ENCODE peak calls at places on chromosomes 5 and 9, in nine cellular contexts. A is SK-N-SH, E is K562, O is upper lobe of left lung, M is stomach, V is A549, U is H1, C is transverse colon, S is ovary. I is an unnamed sample.

GRCh38 chr5:1471240-1471853 is 26.1 kb upstream of the SLC6A3 start:
- DNase-seq in A (no peak), E (no peak), O (no peak), M (no peak), V (no peak), U (no peak), C (no peak), S (peak), I (no peak)

GRCh38 chr9:100408541-100409175 is 18.3 kb upstream of the MSANTD3 start:
- DNase-seq in A (no peak), E (no peak), O (no peak), M (no peak), V (no peak), U (no peak), C (no peak), S (no peak), I (no peak)

GRCh38 chr9:2229109-2229733 is 214.1 kb downstream of the SMARCA2 start:
- DNase-seq in A (no peak), E (no peak), O (no peak), M (no peak), V (no peak), U (no peak), C (no peak), S (no peak), I (no peak)

GRCh38 chr5:73968729-73969128 is 342.7 kb downstream of the ARHGEF28 start:
- DNase-seq in A (no peak), E (no peak), O (no peak), M (no peak), V (no peak), U (no peak), C (no peak), S (no peak), I (no peak)

GRCh38 chr9:127904518-127904887 is 5.1 kb upstream of the ST6GALNAC6 start:
- DNase-seq in A (peak), E (no peak), O (peak), M (no peak), V (no peak), U (no peak), C (no peak), S (peak), I (no peak)

GRCh38 chr5:111628901-111629300 is 116.6 kb upstream of the STARD4 start:
- DNase-seq in A (no peak), E (no peak), O (no peak), M (no peak), V (no peak), U (no peak), C (no peak), S (no peak), I (no peak)

GRCh38 chr5:1801954-1802295 is 718 bp downstream of the NDUFS6 start:
- DNase-seq in A (peak), E (no peak), O (no peak), M (no peak), V (peak), U (no peak), C (no peak), S (no peak), I (no peak)

GRCh38 chr5:53423724-53424123 is 56.7 kb upstream of the FST start:
- DNase-seq in A (no peak), E (no peak), O (no peak), M (no peak), V (no peak), U (no peak), C (no peak), S (no peak), I (no peak)

GRCh38 chr5:57317341-57317740 is 143.5 kb downstream of the GPBP1 start:
- DNase-seq in A (no peak), E (no peak), O (no peak), M (no peak), V (no peak), U (no peak), C (no peak), S (no peak), I (no peak)

GRCh38 chr9:116377179-116377790 is 223.7 kb downstream of the PAPPA start:
- DNase-seq in A (no peak), E (no peak), O (no peak), M (no peak), V (peak), U (no peak), C (no peak), S (no peak), I (no peak)

GRCh38 chr9:91949946-91950664 is at the start of gene ROR2:
- DNase-seq in A (peak), E (peak), O (peak), M (peak), V (peak), U (no peak), C (peak), S (peak), I (no peak)

GRCh38 chr5:145680744-145681143 is 154.4 kb downstream of the PRELID2 start:
- DNase-seq in A (no peak), E (no peak), O (no peak), M (no peak), V (no peak), U (no peak), C (peak), S (peak), I (peak)

GRCh38 chr9:76158713-76159112 is 235.5 kb downstream of the RFK start:
- DNase-seq in A (no peak), E (no peak), O (no peak), M (no peak), V (no peak), U (no peak), C (no peak), S (no peak), I (no peak)

GRCh38 chr9:19485193-19485592 is 76.4 kb downstream of the ACER2 start:
- DNase-seq in A (no peak), E (no peak), O (no peak), M (no peak), V (no peak), U (no peak), C (no peak), S (no peak), I (no peak)

GRCh38 chr5:10564838-10565784 is 1.2 kb downstream of the ANKRD33B start:
- DNase-seq in A (peak), E (peak), O (peak), M (no peak), V (no peak), U (no peak), C (no peak), S (no peak), I (no peak)

GRCh38 chr5:150510460-150511263 is 2.7 kb downstream of the NDST1 start:
- DNase-seq in A (peak), E (no peak), O (peak), M (peak), V (no peak), U (no peak), C (peak), S (no peak), I (no peak)

GRCh38 chr5:173454764-173455598 is 126.8 kb upstream of the STC2 start:
- DNase-seq in A (no peak), E (peak), O (no peak), M (no peak), V (peak), U (no peak), C (peak), S (no peak), I (no peak)

GRCh38 chr9:136011703-136012496 is 50.7 kb upstream of the UBAC1 start:
- DNase-seq in A (peak), E (peak), O (peak), M (peak), V (no peak), U (no peak), C (peak), S (peak), I (peak)

GRCh38 chr5:168244838-168245555 is 46.4 kb upstream of the WWC1 start:
- DNase-seq in A (no peak), E (no peak), O (no peak), M (no peak), V (no peak), U (no peak), C (no peak), S (no peak), I (no peak)

GRCh38 chr9:72828281-72828731 is 124.5 kb downstream of the ALDH1A1 start:
- DNase-seq in A (no peak), E (no peak), O (no peak), M (no peak), V (peak), U (no peak), C (no peak), S (no peak), I (no peak)

GRCh38 chr5:76271836-76272235 is 131.2 kb upstream of the IQGAP2 start:
- DNase-seq in A (no peak), E (no peak), O (no peak), M (no peak), V (no peak), U (no peak), C (no peak), S (no peak), I (no peak)

GRCh38 chr5:76274566-76274965 is 128.5 kb upstream of the IQGAP2 start:
- DNase-seq in A (no peak), E (no peak), O (no peak), M (no peak), V (no peak), U (no peak), C (no peak), S (no peak), I (no peak)

GRCh38 chr5:76269259-76269958 is 133.7 kb upstream of the IQGAP2 start:
- DNase-seq in A (no peak), E (no peak), O (no peak), M (no peak), V (no peak), U (no peak), C (no peak), S (no peak), I (no peak)

GRCh38 chr5:76273491-76273890 is 129.6 kb upstream of the IQGAP2 start:
- DNase-seq in A (no peak), E (no peak), O (no peak), M (no peak), V (no peak), U (no peak), C (peak), S (no peak), I (no peak)

DNA sequence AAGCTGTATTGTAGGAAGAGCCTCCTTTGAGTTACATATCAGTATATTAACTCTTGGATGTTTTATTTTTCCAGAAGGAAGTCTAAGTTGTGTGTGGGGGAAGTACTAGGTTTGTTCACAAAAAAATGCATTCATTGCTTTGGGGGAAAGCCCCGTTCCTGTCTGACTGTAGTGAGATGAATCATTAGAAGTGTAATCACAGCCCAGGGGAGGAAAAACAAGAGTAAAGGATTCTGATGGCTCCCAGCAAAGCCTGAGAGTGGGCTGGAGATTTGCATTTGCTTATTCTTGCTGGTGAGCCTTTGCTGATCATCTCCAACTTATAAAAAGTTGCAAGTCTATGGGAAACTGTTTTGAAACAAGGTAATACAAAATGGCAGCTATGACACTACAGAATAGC is 132.9 kb upstream of the IQGAP2 start:
- DNase-seq in A (no peak), E (no peak), O (no peak), M (no peak), V (peak), U (no peak), C (no peak), S (no peak), I (no peak)
- TF ChIP-seq EP300 in A (no peak), E (no peak), O (no peak), M (no peak), V (no peak), U (no peak), C (no peak), S (no peak), I (no peak)

GRCh38 chr5:159992566-159992965 is 16.4 kb upstream of the TTC1 start:
- DNase-seq in A (no peak), E (no peak), O (no peak), M (no peak), V (no peak), U (no peak), C (no peak), S (no peak), I (no peak)

GRCh38 chr5:159990506-159990905 is 18.4 kb upstream of the TTC1 start:
- DNase-seq in A (no peak), E (no peak), O (no peak), M (no peak), V (no peak), U (no peak), C (no peak), S (no peak), I (no peak)

GRCh38 chr5:159982421-159983173 is 26.3 kb upstream of the TTC1 start:
- DNase-seq in A (no peak), E (no peak), O (no peak), M (no peak), V (no peak), U (no peak), C (no peak), S (no peak), I (no peak)

GRCh38 chr5:159987031-159987674 is 21.8 kb upstream of the TTC1 start:
- DNase-seq in A (peak), E (peak), O (peak), M (peak), V (peak), U (peak), C (peak), S (peak), I (peak)
- TF ChIP-seq EP300 in A (no peak), E (no peak), O (no peak), M (no peak), V (no peak), U (no peak), C (no peak), S (no peak), I (no peak)

GRCh38 chr5:98880151-98880550 is 48.7 kb downstream of the CHD1 start:
- DNase-seq in A (no peak), E (no peak), O (no peak), M (no peak), V (no peak), U (no peak), C (no peak), S (no peak), I (no peak)
- TF ChIP-seq EP300 in A (no peak), E (no peak), O (no peak), M (no peak), V (no peak), U (no peak), C (no peak), S (no peak), I (no peak)

GRCh38 chr9:137460363-137461315 is 1.5 kb upstream of the NSMF start:
- DNase-seq in A (peak), E (no peak), O (peak), M (no peak), V (no peak), U (no peak), C (no peak), S (peak), I (no peak)
- TF ChIP-seq EP300 in A (no peak), E (no peak), O (no peak), M (no peak), V (no peak), U (no peak), C (no peak), S (no peak), I (no peak)

GRCh38 chr9:89661956-89662717 is 57.3 kb downstream of the GADD45G start:
- DNase-seq in A (peak), E (peak), O (peak), M (peak), V (peak), U (peak), C (peak), S (peak), I (peak)
- TF ChIP-seq EP300 in A (peak), E (no peak), O (no peak), M (no peak), V (no peak), U (no peak), C (no peak), S (no peak), I (peak)

GRCh38 chr9:36504154-36504550 is 68.5 kb upstream of the MELK start:
- DNase-seq in A (no peak), E (no peak), O (no peak), M (no peak), V (no peak), U (no peak), C (no peak), S (no peak), I (no peak)
- TF ChIP-seq EP300 in A (no peak), E (no peak), O (no peak), M (no peak), V (no peak), U (no peak), C (no peak), S (no peak), I (no peak)

DNA sequence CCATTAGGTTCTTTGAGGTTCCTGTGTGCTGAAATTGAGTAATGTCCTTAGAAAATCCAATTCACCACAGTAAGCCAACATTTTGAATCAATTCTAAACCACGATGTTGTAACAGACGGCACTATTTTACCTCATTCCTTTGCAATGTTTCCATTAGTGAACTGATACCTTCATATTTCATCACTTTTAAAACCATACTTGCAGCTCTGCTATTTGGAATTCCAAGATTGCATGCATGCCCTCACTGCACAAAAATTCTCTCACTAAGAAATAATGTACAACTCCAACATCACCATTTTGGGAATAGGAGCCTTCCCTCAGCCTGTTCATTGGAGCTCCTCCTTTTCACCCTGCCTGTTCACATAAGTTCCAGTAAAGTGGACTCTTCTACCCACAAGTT is 74.8 kb upstream of the TGFBR1 start:
- DNase-seq in A (no peak), E (no peak), O (no peak), M (no peak), V (no peak), U (no peak), C (no peak), S (no peak), I (no peak)
- TF ChIP-seq EP300 in A (no peak), E (no peak), O (no peak), M (no peak), V (no peak), U (no peak), C (no peak), S (no peak), I (no peak)

DNA sequence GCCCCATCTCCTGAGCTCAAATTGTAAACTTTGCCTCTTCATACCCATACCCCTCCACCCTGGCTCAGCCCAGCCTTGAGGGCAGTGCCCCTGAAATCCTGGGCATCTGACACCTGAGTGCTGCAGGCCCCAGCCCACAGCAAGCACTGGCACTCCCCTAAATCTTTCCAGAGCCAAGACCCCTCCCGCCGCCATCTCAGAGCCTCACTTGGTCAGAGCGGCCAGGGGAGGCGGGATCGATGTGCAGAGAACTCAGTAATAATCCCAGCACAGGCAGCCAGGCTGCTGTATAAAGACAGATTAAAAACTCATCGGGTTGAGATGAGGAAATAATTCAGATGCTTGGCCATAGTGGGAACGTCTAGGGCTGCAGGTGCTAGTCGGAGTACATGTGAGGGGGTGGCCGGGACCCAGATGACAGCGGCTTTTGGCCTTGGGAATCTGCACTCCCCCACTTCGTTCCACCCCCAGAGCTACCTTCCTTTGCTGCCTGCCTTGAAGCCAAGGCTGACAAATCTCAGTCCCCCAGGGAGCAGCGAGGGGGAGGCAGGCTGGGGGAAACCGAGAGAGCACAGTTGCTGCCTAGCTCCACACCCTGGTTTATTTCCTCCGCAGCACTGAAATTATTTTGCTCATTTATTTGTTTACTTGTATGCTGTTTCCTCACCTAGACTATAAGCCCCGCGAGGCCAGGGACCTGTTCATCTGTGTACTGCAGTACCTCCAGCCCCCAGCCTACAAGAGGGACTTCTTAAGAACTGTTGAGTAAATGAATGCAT is 19.5 kb upstream of the ARAP3 start:
- DNase-seq in A (no peak), E (no peak), O (no peak), M (no peak), V (no peak), U (no peak), C (no peak), S (no peak), I (no peak)
- TF ChIP-seq EP300 in A (no peak), E (no peak), O (no peak), M (no peak), V (no peak), U (no peak), C (no peak), S (no peak), I (no peak)

DNA sequence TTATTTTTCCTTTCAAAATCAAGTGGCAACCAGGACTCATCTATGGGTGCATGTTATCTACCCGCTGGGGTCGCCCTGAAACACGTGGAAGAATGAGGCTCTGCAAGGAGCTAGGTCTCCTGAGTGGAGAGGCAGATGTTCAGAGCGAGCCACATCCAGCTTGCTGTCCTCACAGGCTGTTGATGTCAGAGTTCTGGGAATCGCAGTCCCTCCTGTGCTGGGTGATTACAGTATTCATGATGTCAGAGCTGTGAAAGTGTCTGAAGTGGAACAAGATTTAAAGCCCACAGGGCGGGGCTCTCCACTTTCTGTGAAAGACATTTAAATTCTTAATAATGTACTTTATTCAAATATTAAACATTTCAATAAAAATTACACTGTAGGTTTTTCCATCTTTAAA is 24.4 kb upstream of the LMX1B start:
- DNase-seq in A (no peak), E (no peak), O (no peak), M (no peak), V (no peak), U (no peak), C (no peak), S (no peak), I (no peak)
- TF ChIP-seq EP300 in A (no peak), E (no peak), O (no peak), M (no peak), V (no peak), U (no peak), C (no peak), S (no peak), I (no peak)

DNA sequence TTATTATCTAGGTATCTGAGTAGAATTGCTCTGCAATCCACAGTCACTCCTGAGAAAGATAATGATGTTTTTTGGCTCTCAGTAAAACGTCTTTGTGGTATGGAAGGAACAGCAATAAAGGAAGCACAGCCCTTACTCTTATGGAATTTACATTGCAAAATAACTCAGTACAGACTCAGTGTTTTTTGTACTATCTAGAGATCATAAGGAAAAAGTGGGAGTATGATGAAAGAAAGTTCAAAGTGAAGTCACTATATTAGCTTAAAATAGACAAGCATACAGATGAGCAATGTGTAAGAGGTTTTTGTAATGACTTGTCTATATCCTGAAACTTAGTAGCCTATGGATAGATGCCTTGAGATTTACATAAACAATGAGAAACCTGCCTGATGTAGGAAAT is 86.6 kb upstream of the TAF11L2 start:
- DNase-seq in A (no peak), E (no peak), O (no peak), M (no peak), V (no peak), U (no peak), C (no peak), S (no peak), I (no peak)
- TF ChIP-seq EP300 in A (no peak), E (no peak), O (no peak), M (no peak), V (no peak), U (no peak), C (no peak), S (no peak), I (no peak)

I was measured in tibial nerve.